ENCODE peak calls at places on chromosomes 1 and 21, in five cellular contexts. One of them, this sample, is unnamed.

GRCh38 chr1:94169126-94169525 is 48.2 kb upstream of the ABCA4 start:
- DNase-seq in A549: no peak
- DNase-seq in IMR-90: no peak
- DNase-seq in H1: no peak
- DNase-seq in HepG2: no peak
- DNase-seq in this sample: no peak

GRCh38 chr1:210232524-210233215 is at the start of gene SERTAD4:
- DNase-seq in A549: peak; percentile 40
- DNase-seq in IMR-90: no peak
- DNase-seq in H1: no peak
- DNase-seq in HepG2: no peak
- DNase-seq in this sample: no peak

GRCh38 chr21:42974832-42975820 is 764 bp downstream of the PKNOX1 start:
- DNase-seq in A549: peak; percentile 35
- DNase-seq in IMR-90: peak; percentile 64
- DNase-seq in H1: no peak
- DNase-seq in HepG2: peak; percentile 42
- DNase-seq in this sample: peak; percentile 88

GRCh38 chr1:227899820-227900449 is 47.8 kb downstream of the WNT9A start:
- DNase-seq in A549: no peak
- DNase-seq in IMR-90: no peak
- DNase-seq in H1: no peak
- DNase-seq in HepG2: no peak
- DNase-seq in this sample: no peak

GRCh38 chr1:68174173-68175113 is 57.9 kb downstream of the WLS start:
- DNase-seq in A549: peak; percentile 18
- DNase-seq in IMR-90: peak; percentile 98
- DNase-seq in H1: no peak
- DNase-seq in HepG2: no peak
- DNase-seq in this sample: no peak

GRCh38 chr1:65264197-65264929 is 45.0 kb upstream of the DNAJC6 start:
- DNase-seq in A549: no peak
- DNase-seq in IMR-90: peak; percentile 37
- DNase-seq in H1: no peak
- DNase-seq in HepG2: no peak
- DNase-seq in this sample: no peak

GRCh38 chr1:185824106-185824505 is 89.9 kb downstream of the HMCN1 start:
- DNase-seq in A549: no peak
- DNase-seq in IMR-90: no peak
- DNase-seq in H1: no peak
- DNase-seq in HepG2: no peak
- DNase-seq in this sample: no peak

GRCh38 chr1:155892801-155893200 is 18.3 kb downstream of the RIT1 start:
- DNase-seq in A549: peak; percentile 35
- DNase-seq in IMR-90: peak; percentile 89
- DNase-seq in H1: no peak
- DNase-seq in HepG2: no peak
- DNase-seq in this sample: no peak

GRCh38 chr1:223707270-223708000 is 4.9 kb upstream of the CAPN2 start:
- DNase-seq in A549: peak; percentile 84
- DNase-seq in IMR-90: peak; percentile 100
- DNase-seq in H1: no peak
- DNase-seq in HepG2: peak; percentile 76
- DNase-seq in this sample: peak; percentile 65

GRCh38 chr1:211920141-211920572 is 89.6 kb upstream of the LPGAT1 start:
- DNase-seq in A549: peak; percentile 55
- DNase-seq in IMR-90: peak; percentile 69
- DNase-seq in H1: no peak
- DNase-seq in HepG2: no peak
- DNase-seq in this sample: no peak

GRCh38 chr1:63148825-63149645 is 173.3 kb upstream of the FOXD3 start:
- DNase-seq in A549: peak; percentile 10
- DNase-seq in IMR-90: peak; percentile 31
- DNase-seq in H1: peak; percentile 21
- DNase-seq in HepG2: peak; percentile 32
- DNase-seq in this sample: peak; percentile 32

GRCh38 chr1:238108417-238108816 is 217.7 kb upstream of the ZP4 start:
- DNase-seq in A549: no peak
- DNase-seq in IMR-90: no peak
- DNase-seq in H1: no peak
- DNase-seq in HepG2: no peak
- DNase-seq in this sample: no peak

GRCh38 chr1:35726814-35727433 is 8.2 kb upstream of the C1orf216 start:
- DNase-seq in A549: peak; percentile 44
- DNase-seq in IMR-90: peak; percentile 58
- DNase-seq in H1: no peak
- DNase-seq in HepG2: peak; percentile 53
- DNase-seq in this sample: peak; percentile 77

GRCh38 chr1:117696567-117696966 is 90.7 kb downstream of the TENT5C start:
- DNase-seq in A549: no peak
- DNase-seq in IMR-90: peak; percentile 82
- DNase-seq in H1: no peak
- DNase-seq in HepG2: no peak
- DNase-seq in this sample: no peak

GRCh38 chr1:117694543-117694942 is 88.7 kb downstream of the TENT5C start:
- DNase-seq in A549: no peak
- DNase-seq in IMR-90: no peak
- DNase-seq in H1: no peak
- DNase-seq in HepG2: no peak
- DNase-seq in this sample: no peak

GRCh38 chr1:117697220-117697781 is 91.5 kb downstream of the TENT5C start:
- DNase-seq in A549: no peak
- DNase-seq in IMR-90: peak; percentile 33
- DNase-seq in H1: no peak
- DNase-seq in HepG2: no peak
- DNase-seq in this sample: no peak

GRCh38 chr1:117698398-117699160 is 92.7 kb downstream of the TENT5C start:
- DNase-seq in A549: no peak
- DNase-seq in IMR-90: peak; percentile 39
- DNase-seq in H1: no peak
- DNase-seq in HepG2: no peak
- DNase-seq in this sample: peak; percentile 53

GRCh38 chr1:117695796-117696505 is 90.1 kb downstream of the TENT5C start:
- DNase-seq in A549: no peak
- DNase-seq in IMR-90: peak; percentile 96
- DNase-seq in H1: no peak
- DNase-seq in HepG2: no peak
- DNase-seq in this sample: no peak
- H3K4me3 ChIP-seq in A549: no peak overlapping the region
- H3K4me3 ChIP-seq in IMR-90: peak overlapping the region; percentile 26
- H3K4me3 ChIP-seq in H1: no peak overlapping the region
- H3K4me3 ChIP-seq in HepG2: no peak overlapping the region
- H3K4me3 ChIP-seq in this sample: no peak overlapping the region

GRCh38 chr1:110645962-110646735 is 28.6 kb downstream of the KCNA3 start:
- DNase-seq in A549: no peak
- DNase-seq in IMR-90: peak; percentile 73
- DNase-seq in H1: no peak
- DNase-seq in HepG2: no peak
- DNase-seq in this sample: no peak
- TF ChIP-seq MAFK in A549: no peak
- TF ChIP-seq MAFK in IMR-90: no peak
- TF ChIP-seq MAFK in H1: no peak
- TF ChIP-seq MAFK in HepG2: no peak
- TF ChIP-seq MAFK in this sample: no peak

GRCh38 chr1:115225993-115226700 is 111.9 kb downstream of the NGF start:
- DNase-seq in A549: no peak
- DNase-seq in IMR-90: no peak
- DNase-seq in H1: no peak
- DNase-seq in HepG2: no peak
- DNase-seq in this sample: no peak

GRCh38 chr1:115224636-115225035 is 113.4 kb downstream of the NGF start:
- DNase-seq in A549: no peak
- DNase-seq in IMR-90: no peak
- DNase-seq in H1: no peak
- DNase-seq in HepG2: no peak
- DNase-seq in this sample: no peak

GRCh38 chr1:115219937-115220336 is 118.1 kb downstream of the NGF start:
- DNase-seq in A549: no peak
- DNase-seq in IMR-90: no peak
- DNase-seq in H1: no peak
- DNase-seq in HepG2: no peak
- DNase-seq in this sample: no peak

GRCh38 chr1:115220340-115221030 is 117.6 kb downstream of the NGF start:
- DNase-seq in A549: no peak
- DNase-seq in IMR-90: no peak
- DNase-seq in H1: no peak
- DNase-seq in HepG2: no peak
- DNase-seq in this sample: no peak

DNA sequence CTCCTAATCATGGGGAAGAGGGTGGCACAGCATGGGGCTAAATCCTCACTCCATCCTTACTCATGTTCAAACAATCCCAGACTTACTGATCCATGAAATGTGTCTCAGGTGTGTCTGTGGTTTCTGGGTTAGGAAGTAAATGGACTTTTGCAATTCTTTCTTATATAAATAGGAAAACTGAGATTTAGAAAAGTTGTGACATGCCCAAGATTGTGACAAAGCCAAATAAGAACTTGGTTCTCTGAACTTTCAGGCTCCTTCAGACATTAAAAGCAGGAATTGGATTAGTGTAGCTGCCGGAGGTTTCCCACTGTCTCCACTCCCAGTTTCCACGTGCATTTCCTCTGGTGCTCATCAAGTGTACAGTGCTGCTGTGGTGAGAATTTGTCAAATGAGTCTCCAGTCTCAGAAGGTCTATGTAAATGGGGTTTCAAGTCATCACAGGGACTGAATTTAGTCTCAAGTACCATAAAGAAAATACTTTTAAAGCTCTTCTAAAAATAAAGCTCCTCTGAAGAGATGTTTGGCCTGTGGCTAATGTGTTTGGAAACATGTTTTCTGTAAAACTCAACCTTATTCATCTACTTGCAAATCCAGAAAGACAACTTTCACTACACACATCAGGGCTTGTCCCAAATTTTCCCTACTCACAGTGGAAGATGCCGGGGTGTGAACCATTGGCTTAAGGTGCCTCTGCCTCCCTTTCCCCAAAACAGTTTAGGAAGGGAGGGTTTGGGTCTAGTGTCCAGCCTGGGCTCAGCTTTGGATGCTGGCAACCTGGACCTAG is 115.2 kb downstream of the NGF start:
- DNase-seq in A549: no peak
- DNase-seq in IMR-90: no peak
- DNase-seq in H1: no peak
- DNase-seq in HepG2: no peak
- DNase-seq in this sample: no peak
- H3K4me3 ChIP-seq in A549: no peak overlapping the region
- H3K4me3 ChIP-seq in IMR-90: no peak overlapping the region
- H3K4me3 ChIP-seq in H1: no peak overlapping the region
- H3K4me3 ChIP-seq in HepG2: no peak overlapping the region
- H3K4me3 ChIP-seq in this sample: no peak overlapping the region

GRCh38 chr1:158285756-158286241 is 3.9 kb upstream of the CD1C start:
- DNase-seq in A549: no peak
- DNase-seq in IMR-90: no peak
- DNase-seq in H1: no peak
- DNase-seq in HepG2: no peak
- DNase-seq in this sample: no peak
- TF ChIP-seq MAFK in A549: no peak
- TF ChIP-seq MAFK in IMR-90: no peak
- TF ChIP-seq MAFK in H1: no peak
- TF ChIP-seq MAFK in HepG2: no peak
- TF ChIP-seq MAFK in this sample: no peak

DNA sequence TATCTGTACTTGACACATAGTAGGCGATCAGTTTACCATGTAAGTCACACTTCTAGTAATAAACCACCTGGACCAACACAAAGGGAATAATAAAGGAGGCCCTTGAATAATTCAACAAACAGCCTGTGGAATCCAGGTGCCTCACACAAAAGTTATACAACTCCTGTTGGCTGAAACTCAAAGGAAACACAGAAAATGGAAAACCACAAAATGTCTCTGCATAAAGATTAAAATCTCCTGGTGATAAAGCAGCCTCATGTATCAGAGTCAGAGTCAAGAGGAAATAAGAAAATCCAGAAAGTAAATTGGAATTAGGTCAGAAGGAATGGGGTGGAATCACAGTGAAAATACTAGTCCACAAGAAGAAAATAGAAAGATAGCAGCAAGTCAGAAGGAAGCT is 592.5 kb downstream of the NPHP4 start:
- DNase-seq in A549: no peak
- DNase-seq in IMR-90: no peak
- DNase-seq in H1: no peak
- DNase-seq in HepG2: no peak
- DNase-seq in this sample: no peak
- H3K4me3 ChIP-seq in A549: no peak overlapping the region
- H3K4me3 ChIP-seq in IMR-90: no peak overlapping the region
- H3K4me3 ChIP-seq in H1: no peak overlapping the region
- H3K4me3 ChIP-seq in HepG2: no peak overlapping the region
- H3K4me3 ChIP-seq in this sample: no peak overlapping the region

GRCh38 chr1:36882536-36883285 is 151.6 kb downstream of the GRIK3 start:
- DNase-seq in A549: no peak
- DNase-seq in IMR-90: no peak
- DNase-seq in H1: no peak
- DNase-seq in HepG2: no peak
- DNase-seq in this sample: no peak

GRCh38 chr1:36880155-36881070 is 153.9 kb downstream of the GRIK3 start:
- DNase-seq in A549: no peak
- DNase-seq in IMR-90: no peak
- DNase-seq in H1: no peak
- DNase-seq in HepG2: no peak
- DNase-seq in this sample: no peak

GRCh38 chr1:36881541-36881940 is 152.8 kb downstream of the GRIK3 start:
- DNase-seq in A549: no peak
- DNase-seq in IMR-90: no peak
- DNase-seq in H1: no peak
- DNase-seq in HepG2: no peak
- DNase-seq in this sample: no peak

GRCh38 chr1:36879613-36880012 is 154.7 kb downstream of the GRIK3 start:
- DNase-seq in A549: no peak
- DNase-seq in IMR-90: no peak
- DNase-seq in H1: no peak
- DNase-seq in HepG2: no peak
- DNase-seq in this sample: no peak

GRCh38 chr1:36881071-36881405 is 153.3 kb downstream of the GRIK3 start:
- DNase-seq in A549: no peak
- DNase-seq in IMR-90: no peak
- DNase-seq in H1: no peak
- DNase-seq in HepG2: no peak
- DNase-seq in this sample: no peak
- TF ChIP-seq MAFK in A549: no peak
- TF ChIP-seq MAFK in IMR-90: no peak
- TF ChIP-seq MAFK in H1: no peak
- TF ChIP-seq MAFK in HepG2: no peak
- TF ChIP-seq MAFK in this sample: no peak

GRCh38 chr1:19435181-19435580 is 50.2 kb downstream of the CAPZB start:
- DNase-seq in A549: no peak
- DNase-seq in IMR-90: peak; percentile 81
- DNase-seq in H1: no peak
- DNase-seq in HepG2: no peak
- DNase-seq in this sample: no peak
- H3K4me3 ChIP-seq in A549: no peak overlapping the region
- H3K4me3 ChIP-seq in IMR-90: no peak overlapping the region
- H3K4me3 ChIP-seq in H1: no peak overlapping the region
- H3K4me3 ChIP-seq in HepG2: no peak overlapping the region
- H3K4me3 ChIP-seq in this sample: no peak overlapping the region

DNA sequence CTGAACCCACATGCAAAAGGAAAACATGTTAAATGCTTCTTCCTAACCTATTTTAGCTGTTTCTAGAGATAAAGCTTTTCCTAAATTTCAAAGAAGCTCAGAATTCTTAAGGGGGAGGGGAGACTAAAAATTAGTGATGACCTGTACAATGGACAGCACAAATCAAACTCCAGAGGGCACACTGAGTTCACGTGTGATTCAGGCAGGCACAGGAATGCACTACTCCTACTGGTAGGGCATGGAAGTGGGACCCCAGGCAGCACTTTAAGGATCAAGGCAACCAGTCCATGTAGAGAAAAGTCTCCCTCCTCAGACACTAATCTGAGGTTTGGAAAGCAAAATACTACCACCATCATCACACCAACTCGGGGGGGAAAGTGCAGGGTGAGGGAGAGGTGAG is 31.3 kb upstream of the CLCA4 start:
- DNase-seq in A549: peak; percentile 18
- DNase-seq in IMR-90: no peak
- DNase-seq in H1: no peak
- DNase-seq in HepG2: peak; percentile 50
- DNase-seq in this sample: peak; percentile 25
- TF ChIP-seq MAFK in A549: no peak
- TF ChIP-seq MAFK in IMR-90: no peak
- TF ChIP-seq MAFK in H1: no peak
- TF ChIP-seq MAFK in HepG2: no peak
- TF ChIP-seq MAFK in this sample: no peak

This sample was measured in K562.